ENCODE peak calls at places on chromosomes 5 and 9, in seven cellular contexts. G, Z, L, N, Y, X and S are unnamed samples.

GRCh38 chr5:141729387-141730006 is 47.5 kb upstream of the ARAP3 start:
- DNase-seq in Z (no peak), N (no peak), Y (no peak), X (no peak), G (no peak), L (no peak), S (no peak)

GRCh38 chr5:3393122-3393963 is 202.3 kb upstream of the IRX1 start:
- DNase-seq in N (no peak), Y (no peak), Z (no peak), X (no peak), L (no peak), G (no peak), S (no peak)

GRCh38 chr5:168681556-168682183 is 102.5 kb upstream of the PANK3 start:
- DNase-seq in Z (no peak), N (no peak), G (peak; percentile 54), L (peak; percentile 31), X (no peak), Y (peak; percentile 72), S (no peak)

GRCh38 chr5:180742727-180743126 is 2.9 kb upstream of the OR2Y1 start:
- DNase-seq in L (no peak), Z (no peak), Y (no peak), N (no peak), G (no peak), X (no peak), S (no peak)

GRCh38 chr5:157219491-157220271 is 39.0 kb downstream of the ITK start:
- DNase-seq in Y (peak; percentile 71), L (no peak), X (no peak), G (no peak), Z (no peak), N (no peak), S (no peak)

GRCh38 chr5:136066705-136067271 is 38.0 kb downstream of the TGFBI start:
- DNase-seq in N (no peak), Z (no peak), L (peak; percentile 58), Y (peak; percentile 83), G (peak; percentile 71), X (no peak), S (no peak)

GRCh38 chr5:135189024-135189423 is 155.0 kb upstream of the PITX1 start:
- DNase-seq in Z (no peak), N (no peak), G (no peak), X (no peak), Y (no peak), L (no peak), S (no peak)

GRCh38 chr5:773517-774264 is 10.8 kb downstream of the ZDHHC11B start:
- DNase-seq in G (no peak), Y (no peak), L (no peak), X (no peak), Z (peak; percentile 59), N (no peak), S (no peak)

GRCh38 chr5:124842725-124843595 is 96.5 kb upstream of the ZNF608 start:
- DNase-seq in L (no peak), Z (no peak), G (no peak), N (no peak), Y (no peak), X (no peak), S (no peak)

GRCh38 chr5:109479260-109479860 is 69.6 kb upstream of the PJA2 start:
- DNase-seq in Y (peak; percentile 32), N (peak; percentile 26), G (no peak), L (no peak), X (no peak), Z (no peak), S (no peak)

GRCh38 chr5:157543825-157544622 is 31.6 kb downstream of the ADAM19 start:
- DNase-seq in G (peak; percentile 68), N (no peak), Z (no peak), X (no peak), L (no peak), Y (peak; percentile 49), S (peak; percentile 26)

GRCh38 chr5:40981420-40981819 is 72.1 kb downstream of the C7 start:
- DNase-seq in G (no peak), N (no peak), X (no peak), Y (peak; percentile 9), Z (no peak), L (no peak), S (no peak)

GRCh38 chr5:30100929-30101328 is 1092.6 kb upstream of the CDH6 start:
- DNase-seq in L (no peak), G (no peak), Z (no peak), Y (no peak), N (no peak), X (no peak), S (no peak)

GRCh38 chr9:77210116-77210515 is 32.8 kb downstream of the VPS13A start:
- DNase-seq in L (no peak), Y (no peak), X (peak; percentile 39), Z (no peak), G (peak; percentile 25), N (no peak), S (no peak)

GRCh38 chr5:76081811-76082783 is 1.1 kb upstream of the SV2C start:
- DNase-seq in L (no peak), X (no peak), Y (no peak), G (no peak), Z (peak; percentile 51), N (no peak), S (no peak)

GRCh38 chr5:78677777-78678668 is 29.5 kb upstream of the LHFPL2 start:
- DNase-seq in N (peak; percentile 85), G (peak; percentile 98), X (no peak), Y (peak; percentile 98), L (peak; percentile 68), Z (no peak), S (no peak)

GRCh38 chr9:81535542-81536241 is 153.7 kb downstream of the TLE1 start:
- DNase-seq in L (no peak), Y (peak; percentile 16), Z (no peak), G (peak; percentile 80), N (peak; percentile 90), X (no peak), S (no peak)

GRCh38 chr5:78569441-78569840 is 79.1 kb downstream of the LHFPL2 start:
- DNase-seq in N (no peak), Y (no peak), L (no peak), G (peak; percentile 84), X (no peak), Z (no peak), S (no peak)

DNA sequence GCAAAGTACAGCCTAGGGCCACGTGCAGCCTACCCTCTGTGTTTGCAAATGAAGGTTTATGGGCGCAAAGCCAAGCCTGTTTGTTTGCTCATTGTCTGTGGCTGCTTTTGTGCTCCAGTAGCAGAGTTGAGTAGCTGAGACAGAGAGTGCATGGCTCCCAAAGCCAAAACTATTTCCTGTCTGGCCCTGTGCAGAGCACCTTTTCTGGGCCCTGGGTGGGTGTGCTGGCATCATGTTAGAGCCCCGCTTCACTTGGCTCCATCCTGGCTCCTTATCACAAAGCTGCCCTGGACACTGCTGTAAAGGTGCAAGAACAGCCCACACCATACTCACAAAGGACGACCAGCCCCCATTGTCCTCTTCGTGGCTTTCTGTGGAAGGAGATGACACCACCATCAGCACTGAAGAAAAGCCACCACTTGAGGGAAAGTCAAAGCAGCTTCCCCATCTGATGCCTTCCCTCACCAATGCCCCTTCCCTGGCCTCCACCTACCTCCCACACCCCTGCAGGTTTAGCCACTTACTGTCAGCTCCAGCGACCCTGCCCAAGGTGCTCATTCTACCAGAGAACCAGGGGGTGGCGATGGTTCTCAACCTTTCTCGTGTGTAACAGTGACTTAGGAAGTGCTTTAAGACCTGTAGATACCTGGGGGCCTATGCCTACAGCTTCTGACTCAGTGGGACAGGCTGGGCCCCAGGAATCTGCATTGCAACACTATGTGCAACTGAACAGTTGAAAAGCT is 23.4 kb downstream of the LCP2 start:
- DNase-seq in N (peak; percentile 25), G (no peak), L (no peak), X (peak; percentile 38), Z (no peak), Y (no peak), S (peak; percentile 48)
- TF ChIP-seq CTCF in N (peak; percentile 32), G (no peak), L (peak; percentile 51), X (peak; percentile 78), Z (peak; percentile 20), Y (peak; percentile 13), S (peak; percentile 41)

GRCh38 chr5:52269395-52269794 is 518.3 kb upstream of the ITGA1 start:
- DNase-seq in Z (no peak), G (no peak), Y (no peak), X (no peak), L (no peak), N (no peak), S (no peak)
- H3K4me3 ChIP-seq in Z (no peak overlapping the region), G (no peak overlapping the region), Y (no peak overlapping the region), X (no peak overlapping the region), L (no peak overlapping the region), N (peak overlapping the region; percentile 24), S (no peak overlapping the region)

DNA sequence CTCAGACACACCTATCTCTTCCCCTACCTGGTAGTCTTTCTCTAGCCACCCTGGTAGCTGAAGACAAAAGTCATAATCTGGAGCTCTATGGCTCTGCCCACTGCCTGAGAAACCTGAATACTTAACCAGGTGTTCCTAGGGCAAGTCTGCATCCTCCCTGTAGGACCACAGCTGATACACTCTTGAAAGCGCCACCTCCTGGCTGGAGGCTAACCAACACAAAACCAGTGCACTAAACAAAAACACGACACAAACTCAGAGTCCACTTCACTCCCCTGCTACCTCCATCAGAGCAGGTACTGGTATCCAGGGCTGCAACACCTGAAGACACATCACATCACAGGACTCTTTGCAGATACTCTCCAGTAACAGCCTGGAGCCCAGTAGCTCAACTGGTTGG is 84.6 kb upstream of the ANXA1 start:
- DNase-seq in X (no peak), N (no peak), Y (no peak), G (no peak), Z (no peak), L (no peak), S (no peak)
- TF ChIP-seq CTCF in X (peak; percentile 64), N (peak; percentile 43), Y (no peak), G (no peak), Z (no peak), L (no peak), S (peak; percentile 24)

GRCh38 chr9:7094576-7094975 is 336.8 kb downstream of the KDM4C start:
- DNase-seq in Y (no peak), X (no peak), L (no peak), N (no peak), Z (no peak), G (no peak), S (no peak)

GRCh38 chr9:7097040-7097715 is 339.4 kb downstream of the KDM4C start:
- DNase-seq in L (no peak), G (no peak), Y (no peak), N (peak; percentile 28), X (no peak), Z (no peak), S (no peak)

GRCh38 chr9:7093040-7093439 is 335.3 kb downstream of the KDM4C start:
- DNase-seq in Z (no peak), Y (no peak), X (no peak), L (no peak), N (no peak), G (no peak), S (no peak)

GRCh38 chr9:7094052-7094451 is 336.3 kb downstream of the KDM4C start:
- DNase-seq in L (no peak), Z (no peak), X (no peak), N (peak; percentile 50), Y (no peak), G (no peak), S (peak; percentile 23)

GRCh38 chr9:7095054-7095453 is 337.3 kb downstream of the KDM4C start:
- DNase-seq in X (no peak), Z (no peak), L (no peak), G (no peak), N (no peak), Y (no peak), S (no peak)
- H3K4me3 ChIP-seq in X (no peak overlapping the region), Z (no peak overlapping the region), L (no peak overlapping the region), G (no peak overlapping the region), N (no peak overlapping the region), Y (no peak overlapping the region), S (no peak overlapping the region)